ENCODE peak calls at places on chromosomes 11 and 22, in eight cellular contexts. K, Y, I, T, R, E, G and B are unnamed samples.

GRCh38 chr22:50671641-50672040 is 982 bp upstream of the SHANK3 start:
- DNase-seq in G (no peak), K (no peak), R (no peak), T (no peak), Y (no peak), E (no peak), I (no peak), B (no peak)

GRCh38 chr22:20776624-20777405 is 2.9 kb downstream of the SERPIND1 start:
- DNase-seq in T (no peak), I (no peak), R (no peak), E (no peak), Y (no peak), K (no peak), G (no peak), B (no peak)

GRCh38 chr11:68194675-68195294 is 18.3 kb downstream of the KMT5B start:
- DNase-seq in T (no peak), I (no peak), K (no peak), G (no peak), E (no peak), Y (no peak), R (no peak), B (no peak)

GRCh38 chr22:37891926-37892325 is 14.2 kb upstream of the MICALL1 start:
- DNase-seq in R (no peak), I (no peak), Y (no peak), K (no peak), E (no peak), G (no peak), T (no peak), B (no peak)

GRCh38 chr11:7019500-7020182 is 505 bp downstream of the ZNF214 start:
- DNase-seq in R (no peak), G (no peak), Y (no peak), I (peak), T (peak), K (peak), E (no peak), B (no peak)

GRCh38 chr11:130636672-130637463 is 188.4 kb downstream of the ADAMTS15 start:
- DNase-seq in E (peak), R (no peak), I (no peak), T (no peak), K (peak), Y (no peak), G (no peak), B (no peak)

GRCh38 chr11:126654886-126655806 is 299.7 kb downstream of the ST3GAL4 start:
- DNase-seq in G (no peak), Y (no peak), E (no peak), T (no peak), K (peak), R (no peak), I (no peak), B (no peak)

GRCh38 chr22:21449531-21450319 is 17.5 kb upstream of the TMEM191C start:
- DNase-seq in Y (peak), I (peak), G (no peak), T (no peak), K (no peak), R (peak), E (no peak), B (no peak)

GRCh38 chr11:33701302-33701701 is 676 bp upstream of the C11orf91 start:
- DNase-seq in E (peak), T (no peak), K (no peak), R (no peak), G (no peak), Y (no peak), I (no peak), B (no peak)

GRCh38 chr22:45688606-45689080 is 17.0 kb downstream of the ATXN10 start:
- DNase-seq in G (peak), E (peak), K (no peak), T (no peak), R (no peak), I (no peak), Y (no peak), B (peak)

GRCh38 chr22:43867839-43868652 is 5.7 kb upstream of the SULT4A1 start:
- DNase-seq in E (peak), R (no peak), I (peak), K (peak), T (peak), G (no peak), Y (no peak), B (no peak)

DNA sequence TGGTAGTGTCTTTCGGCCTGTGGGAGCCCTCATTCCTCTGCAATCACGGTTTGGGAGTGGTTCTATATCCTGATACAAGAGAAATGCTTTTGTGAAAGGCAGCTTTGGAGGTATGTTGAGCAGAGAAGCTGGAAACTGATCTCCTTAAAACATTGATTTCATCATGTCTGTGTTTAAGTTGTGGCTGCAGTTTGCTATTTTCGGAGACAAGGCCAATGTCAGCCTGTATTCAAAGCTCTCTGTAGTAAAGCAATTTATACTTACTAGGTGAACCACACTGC is 86.6 kb downstream of the BDNF start:
- DNase-seq in Y (no peak), T (no peak), E (peak), I (no peak), G (no peak), R (no peak), K (no peak), B (no peak)
- H3K4me3 ChIP-seq in Y (no peak), T (no peak), E (no peak), I (no peak), G (no peak), R (no peak), K (no peak), B (no peak)

GRCh38 chr11:62125881-62126280 is 2.1 kb downstream of the INCENP start:
- DNase-seq in E (no peak), I (no peak), K (no peak), G (no peak), Y (no peak), R (no peak), T (no peak), B (no peak)

GRCh38 chr11:62127426-62127825 is 3.6 kb downstream of the INCENP start:
- DNase-seq in K (no peak), E (no peak), T (no peak), R (no peak), Y (no peak), I (no peak), G (no peak), B (no peak)

GRCh38 chr11:62123669-62124185 is at the start of gene INCENP:
- DNase-seq in T (peak), G (peak), E (peak), I (peak), K (peak), R (peak), Y (peak), B (peak)

GRCh38 chr11:62124186-62125113 is 639 bp downstream of the INCENP start:
- DNase-seq in T (no peak), E (peak), Y (no peak), G (no peak), K (peak), R (no peak), I (no peak), B (no peak)

DNA sequence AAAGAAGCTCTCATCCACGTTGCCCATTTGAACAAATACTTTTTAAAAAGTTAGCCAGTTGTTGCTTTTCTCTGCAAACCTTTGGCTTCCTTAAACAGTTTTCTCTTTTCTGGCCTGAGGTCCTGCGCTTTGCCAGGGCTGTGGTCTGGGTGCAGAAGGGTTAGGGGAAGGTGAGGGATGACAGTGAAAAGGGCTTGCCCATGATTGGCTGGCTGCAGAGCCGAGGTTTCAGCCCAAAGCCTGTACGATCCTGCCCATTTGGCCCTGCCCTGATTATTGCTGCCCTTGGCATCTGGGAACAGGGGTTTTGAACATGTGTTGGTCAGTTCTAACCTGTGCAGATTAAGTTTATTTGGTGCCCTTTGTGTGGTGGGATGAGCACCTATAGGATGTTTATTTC is 1.5 kb downstream of the INCENP start:
- DNase-seq in T (no peak), I (no peak), G (no peak), K (no peak), Y (no peak), E (no peak), R (no peak), B (no peak)
- H3K4me3 ChIP-seq in T (peak), I (peak), G (peak), K (no peak), Y (peak), E (peak), R (peak), B (peak)

DNA sequence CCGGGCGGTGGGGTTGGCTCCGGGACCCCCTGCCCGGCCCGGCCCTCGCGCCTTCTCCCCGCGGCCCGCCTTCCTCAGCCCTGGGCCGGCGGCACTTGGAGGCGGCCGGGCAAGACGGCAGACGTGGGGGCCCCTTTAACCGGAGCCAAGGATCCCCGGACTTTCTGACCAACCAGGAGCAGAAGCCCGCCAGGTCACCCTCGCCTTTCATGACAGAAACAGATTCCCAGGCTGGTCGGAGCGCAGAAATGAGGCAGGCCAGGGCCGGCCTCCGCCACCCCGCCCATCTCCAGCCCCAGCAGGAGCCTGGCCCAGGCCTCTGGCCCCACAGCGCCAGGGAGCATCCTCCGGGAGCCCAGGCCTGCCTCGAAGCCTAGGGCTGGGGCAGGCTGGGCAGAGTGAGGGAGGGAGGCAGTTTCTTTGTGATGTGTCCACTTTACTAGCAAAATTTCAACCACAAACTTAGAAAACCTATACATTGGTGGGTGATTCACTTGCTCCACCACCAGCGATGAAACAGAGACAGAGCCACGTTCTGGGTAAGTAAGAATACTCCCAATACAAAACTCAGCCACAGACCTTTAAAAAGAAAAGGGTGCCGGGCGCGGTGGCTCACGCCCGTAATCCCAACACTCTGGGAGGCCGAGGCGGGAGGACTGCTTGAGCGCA is 22.5 kb downstream of the CDKN1C start:
- DNase-seq in T (peak), R (no peak), I (no peak), G (no peak), E (no peak), K (peak), Y (no peak), B (no peak)
- H3K4me3 ChIP-seq in T (no peak), R (no peak), I (no peak), G (no peak), E (no peak), K (no peak), Y (peak), B (no peak)

GRCh38 chr11:9947231-9947864 is 283.5 kb downstream of the SWAP70 start:
- DNase-seq in K (no peak), Y (no peak), R (no peak), T (no peak), G (no peak), I (no peak), E (no peak), B (no peak)
- H3K4me3 ChIP-seq in K (no peak), Y (no peak), R (no peak), T (no peak), G (no peak), I (no peak), E (no peak), B (no peak)

GRCh38 chr11:2398664-2399355 is 1.7 kb upstream of the TSSC4 start:
- DNase-seq in Y (no peak), G (no peak), K (no peak), I (peak), E (no peak), R (no peak), T (no peak), B (no peak)
- H3K4me3 ChIP-seq in Y (peak), G (peak), K (no peak), I (no peak), E (peak), R (peak), T (peak), B (peak)

DNA sequence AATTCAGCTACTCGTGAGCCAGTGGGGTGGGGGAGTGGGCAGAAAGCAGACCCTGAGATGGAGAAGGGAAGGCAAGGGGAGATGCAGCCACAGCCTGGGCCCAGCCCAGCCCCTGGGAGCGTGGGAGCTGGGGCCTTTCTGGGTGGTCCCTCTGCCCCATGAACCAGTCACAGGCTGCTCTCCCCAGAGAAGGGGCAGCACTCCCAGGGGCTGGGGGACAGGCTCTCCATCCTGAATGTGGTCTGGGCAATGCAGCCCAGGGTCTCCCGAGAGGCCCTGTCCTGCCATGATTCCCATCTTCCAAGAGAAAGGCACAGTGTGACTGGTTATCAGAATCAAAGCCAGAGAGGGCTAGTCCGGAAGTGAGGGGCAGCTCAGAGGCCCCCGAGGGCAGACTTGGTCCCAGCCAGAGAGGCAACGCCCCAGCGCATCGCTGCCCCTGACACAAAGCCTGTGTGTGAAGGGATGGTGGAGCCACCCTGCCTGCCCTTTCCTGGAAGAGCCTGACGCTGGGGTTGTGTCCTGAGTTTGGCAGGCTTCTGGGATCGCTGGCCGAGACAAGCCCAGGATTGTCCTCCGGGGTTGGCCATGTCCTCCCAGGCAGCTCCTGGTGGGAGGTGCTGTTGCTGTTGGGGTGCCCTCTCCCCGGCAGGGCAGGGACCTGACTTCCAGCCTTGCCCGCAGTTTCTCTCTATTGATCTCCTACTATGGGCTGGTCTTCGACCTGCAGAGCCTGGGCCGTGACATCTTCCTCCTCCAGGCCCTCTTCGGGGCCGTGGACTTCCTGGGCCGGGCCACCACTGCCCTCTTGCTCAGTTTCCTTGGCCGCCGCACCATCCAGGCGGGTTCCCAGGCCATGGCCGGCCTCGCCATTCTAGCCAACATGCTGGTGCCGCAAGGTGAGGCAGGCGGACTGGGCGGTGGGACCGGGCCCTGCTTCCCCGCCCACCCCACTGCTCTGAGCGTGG is 23.8 kb upstream of the SLC22A12 start:
- DNase-seq in K (no peak), I (peak), Y (peak), G (no peak), T (no peak), E (no peak), R (no peak), B (no peak)
- H3K4me3 ChIP-seq in K (no peak), I (no peak), Y (no peak), G (no peak), T (peak), E (no peak), R (no peak), B (no peak)

DNA sequence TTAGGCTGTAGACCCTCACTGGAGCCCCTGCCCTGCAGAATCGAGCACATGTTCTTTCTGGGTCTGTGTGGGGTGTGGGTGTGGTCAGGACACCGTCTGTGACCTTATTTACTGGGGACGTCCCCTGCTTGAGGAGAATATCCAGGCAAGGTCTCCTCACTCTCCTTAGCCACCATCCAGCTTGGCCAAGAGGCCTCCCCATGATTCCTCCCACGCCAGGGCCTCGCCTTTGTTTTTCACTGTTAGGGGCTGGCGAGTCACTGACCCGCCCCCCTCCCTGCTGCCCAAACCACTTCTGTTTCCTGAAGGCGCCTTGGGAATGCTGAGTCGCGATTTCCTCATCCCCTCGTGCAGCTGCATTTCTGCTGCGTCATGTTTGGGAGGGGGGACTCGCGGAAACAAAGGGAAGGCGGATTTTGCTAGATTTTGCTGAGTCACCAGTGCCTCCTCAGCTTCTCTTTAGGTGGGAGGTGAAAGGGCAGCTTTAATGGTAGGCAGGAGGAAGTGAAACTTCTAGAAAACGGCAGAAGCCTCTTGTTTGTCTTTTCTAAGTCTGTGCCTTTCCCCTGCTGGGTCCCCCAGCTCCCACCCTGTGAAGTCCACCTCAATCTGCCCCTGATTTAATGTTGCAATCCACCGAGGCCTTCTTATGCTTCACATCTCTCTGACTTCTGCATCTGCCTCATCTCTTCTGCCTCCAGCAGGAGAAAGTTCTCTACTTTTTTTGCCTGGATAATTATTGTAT is 4.0 kb upstream of the HMOX1 start:
- DNase-seq in I (peak), Y (peak), R (peak), K (peak), G (peak), T (peak), E (peak), B (peak)
- H3K4me3 ChIP-seq in I (no peak), Y (peak), R (no peak), K (no peak), G (no peak), T (no peak), E (no peak), B (no peak)

GRCh38 chr11:64854534-64855502 is 10.4 kb upstream of the CDC42BPG start:
- DNase-seq in E (peak), T (no peak), Y (peak), R (no peak), I (peak), K (peak), G (peak), B (no peak)
- H3K4me3 ChIP-seq in E (no peak), T (no peak), Y (no peak), R (no peak), I (no peak), K (no peak), G (no peak), B (no peak)